ENCODE peak calls at places on chromosomes 4 and X, in five cellular contexts. One of them, this sample, is unnamed.

GRCh38 chr4:75708218-75708691 is 16.1 kb upstream of the USO1 start:
- DNase-seq in tibial nerve: no peak
- DNase-seq in stomach: no peak
- DNase-seq in K562: no peak
- DNase-seq in IMR-90: no peak
- DNase-seq in this sample: no peak

GRCh38 chrX:9379697-9380551 is 84.9 kb upstream of the TBL1X start:
- DNase-seq in stomach: no peak
- DNase-seq in K562: no peak
- DNase-seq in IMR-90: peak
- DNase-seq in tibial nerve: no peak
- DNase-seq in this sample: no peak

GRCh38 chr4:36288727-36289126 is 7.3 kb downstream of the DTHD1 start:
- DNase-seq in K562: no peak
- DNase-seq in stomach: no peak
- DNase-seq in tibial nerve: no peak
- DNase-seq in IMR-90: peak
- DNase-seq in this sample: no peak

GRCh38 chr4:14178421-14178820 is 550.9 kb upstream of the BOD1L1 start:
- DNase-seq in stomach: no peak
- DNase-seq in tibial nerve: no peak
- DNase-seq in K562: no peak
- DNase-seq in IMR-90: peak
- DNase-seq in this sample: no peak

GRCh38 chr4:161767116-161767515 is 396.7 kb downstream of the FSTL5 start:
- DNase-seq in tibial nerve: no peak
- DNase-seq in IMR-90: peak
- DNase-seq in K562: no peak
- DNase-seq in stomach: no peak
- DNase-seq in this sample: no peak

GRCh38 chrX:18887821-18888205 is 96.1 kb downstream of the PHKA2 start:
- DNase-seq in tibial nerve: no peak
- DNase-seq in stomach: no peak
- DNase-seq in K562: no peak
- DNase-seq in IMR-90: no peak
- DNase-seq in this sample: no peak

GRCh38 chr4:76526585-76526990 is 91.6 kb downstream of the SHROOM3 start:
- DNase-seq in stomach: peak
- DNase-seq in tibial nerve: no peak
- DNase-seq in K562: no peak
- DNase-seq in IMR-90: no peak
- DNase-seq in this sample: no peak

GRCh38 chrX:134020910-134021309 is 35.5 kb upstream of the GPC3 start:
- DNase-seq in stomach: no peak
- DNase-seq in K562: no peak
- DNase-seq in tibial nerve: no peak
- DNase-seq in IMR-90: no peak
- DNase-seq in this sample: no peak

GRCh38 chr4:179285696-179286095 is 1843.5 kb upstream of the AGA start:
- DNase-seq in K562: no peak
- DNase-seq in stomach: no peak
- DNase-seq in tibial nerve: no peak
- DNase-seq in IMR-90: no peak
- DNase-seq in this sample: no peak

GRCh38 chr4:93764647-93765246 is 63.8 kb upstream of the ATOH1 start:
- DNase-seq in K562: peak
- DNase-seq in IMR-90: peak
- DNase-seq in stomach: no peak
- DNase-seq in tibial nerve: peak
- DNase-seq in this sample: no peak

GRCh38 chr4:158688813-158689212 is 16.7 kb downstream of the ETFDH start:
- DNase-seq in K562: no peak
- DNase-seq in tibial nerve: no peak
- DNase-seq in IMR-90: no peak
- DNase-seq in stomach: no peak
- DNase-seq in this sample: no peak

GRCh38 chrX:48896611-48897011 is 957 bp downstream of the TIMM17B start:
- DNase-seq in tibial nerve: no peak
- DNase-seq in K562: no peak
- DNase-seq in stomach: no peak
- DNase-seq in IMR-90: no peak
- DNase-seq in this sample: no peak

GRCh38 chr4:139704915-139705485 is 39.4 kb downstream of the MGST2 start:
- DNase-seq in stomach: no peak
- DNase-seq in K562: peak
- DNase-seq in tibial nerve: no peak
- DNase-seq in IMR-90: peak
- DNase-seq in this sample: no peak

GRCh38 chr4:63784822-63785221 is 624.4 kb downstream of the TECRL start:
- DNase-seq in stomach: no peak
- DNase-seq in K562: no peak
- DNase-seq in IMR-90: no peak
- DNase-seq in tibial nerve: no peak
- DNase-seq in this sample: no peak

GRCh38 chrX:44384688-44385338 is 41.3 kb upstream of the EFHC2 start:
- DNase-seq in stomach: no peak
- DNase-seq in IMR-90: no peak
- DNase-seq in K562: no peak
- DNase-seq in tibial nerve: no peak
- DNase-seq in this sample: no peak

GRCh38 chr4:98293089-98293887 is 32.1 kb downstream of the RAP1GDS1 start:
- DNase-seq in IMR-90: peak
- DNase-seq in K562: no peak
- DNase-seq in tibial nerve: no peak
- DNase-seq in stomach: no peak
- DNase-seq in this sample: no peak

GRCh38 chrX:133587071-133587470 is 171.8 kb upstream of the GPC4 start:
- DNase-seq in K562: no peak
- DNase-seq in IMR-90: no peak
- DNase-seq in tibial nerve: no peak
- DNase-seq in stomach: no peak
- DNase-seq in this sample: no peak

GRCh38 chr4:3497554-3498389 is 34.5 kb downstream of the LRPAP1 start:
- DNase-seq in tibial nerve: no peak
- DNase-seq in K562: peak
- DNase-seq in stomach: no peak
- DNase-seq in IMR-90: no peak
- DNase-seq in this sample: no peak

GRCh38 chr4:180542445-180543100 is 1700.6 kb upstream of the TENM3 start:
- DNase-seq in stomach: no peak
- DNase-seq in tibial nerve: no peak
- DNase-seq in IMR-90: peak
- DNase-seq in K562: no peak
- DNase-seq in this sample: no peak

GRCh38 chrX:12411831-12412230 is 273.6 kb downstream of the FRMPD4 start:
- DNase-seq in stomach: no peak
- DNase-seq in tibial nerve: no peak
- DNase-seq in K562: no peak
- DNase-seq in IMR-90: peak
- DNase-seq in this sample: no peak

GRCh38 chr4:182827981-182828677 is 89.1 kb downstream of the DCTD start:
- DNase-seq in stomach: no peak
- DNase-seq in tibial nerve: no peak
- DNase-seq in K562: no peak
- DNase-seq in IMR-90: no peak
- DNase-seq in this sample: no peak

GRCh38 chr4:8410641-8411271 is 29.8 kb downstream of the ACOX3 start:
- DNase-seq in IMR-90: peak
- DNase-seq in stomach: peak
- DNase-seq in tibial nerve: peak
- DNase-seq in K562: peak
- DNase-seq in this sample: no peak

GRCh38 chr4:156593464-156593863 is 378.1 kb downstream of the PDGFC start:
- DNase-seq in stomach: no peak
- DNase-seq in tibial nerve: no peak
- DNase-seq in IMR-90: peak
- DNase-seq in K562: no peak
- DNase-seq in this sample: no peak

GRCh38 chrX:26889574-26889973 is 573.6 kb downstream of the PPP4R3C start:
- DNase-seq in stomach: no peak
- DNase-seq in IMR-90: no peak
- DNase-seq in tibial nerve: no peak
- DNase-seq in K562: no peak
- DNase-seq in this sample: no peak

GRCh38 chr4:45183905-45184304 is 457.5 kb upstream of the GNPDA2 start:
- DNase-seq in K562: no peak
- DNase-seq in tibial nerve: no peak
- DNase-seq in stomach: no peak
- DNase-seq in IMR-90: no peak
- DNase-seq in this sample: no peak

GRCh38 chr4:147096667-147097604 is 151.3 kb upstream of the TTC29 start:
- DNase-seq in stomach: no peak
- DNase-seq in K562: peak
- DNase-seq in tibial nerve: peak
- DNase-seq in IMR-90: peak
- DNase-seq in this sample: no peak

GRCh38 chrX:134727363-134727762 is 69.1 kb upstream of the PLAC1 start:
- DNase-seq in tibial nerve: no peak
- DNase-seq in stomach: no peak
- DNase-seq in K562: no peak
- DNase-seq in IMR-90: no peak
- DNase-seq in this sample: no peak

DNA sequence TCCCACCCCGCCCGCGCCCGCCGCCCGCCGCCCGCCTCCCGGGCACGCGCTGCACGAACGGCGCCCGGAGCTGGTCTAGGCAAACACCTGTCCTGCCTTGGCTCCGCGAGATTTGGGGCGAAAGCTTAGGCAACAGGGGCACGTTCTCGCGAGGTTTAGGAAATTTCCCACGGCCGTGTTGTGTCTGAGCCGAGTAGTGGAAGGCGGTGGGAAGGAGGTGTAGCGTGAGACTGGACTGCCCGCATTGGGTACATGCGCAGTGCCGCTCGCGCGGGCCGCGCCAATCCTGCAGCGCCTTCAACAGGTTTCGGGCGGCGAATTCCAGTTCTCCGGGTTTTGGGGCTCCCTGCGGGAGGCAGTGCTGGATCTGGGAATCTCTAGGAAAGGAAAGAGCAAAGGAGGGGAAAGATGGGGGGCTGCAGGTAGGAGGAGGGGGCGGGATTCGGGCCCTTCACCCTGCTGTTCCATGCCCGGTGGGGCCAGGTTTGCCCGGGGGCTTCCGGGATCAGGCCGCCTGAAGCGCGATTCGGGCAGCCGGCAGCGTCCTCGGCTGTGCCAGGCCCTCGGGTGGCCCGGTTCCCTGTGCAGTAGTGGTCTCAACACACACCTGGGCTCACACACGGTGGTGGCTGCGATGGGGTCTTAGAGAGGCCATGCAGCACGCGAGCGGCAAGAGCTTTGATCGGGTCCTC is 1.2 kb upstream of the RBPJ start:
- DNase-seq in tibial nerve: peak
- DNase-seq in IMR-90: peak
- DNase-seq in stomach: peak
- DNase-seq in K562: peak
- DNase-seq in this sample: no peak
- TF ChIP-seq POLR2A in tibial nerve: peak
- TF ChIP-seq POLR2A in IMR-90: peak
- TF ChIP-seq POLR2A in stomach: no peak
- TF ChIP-seq POLR2A in K562: no peak
- TF ChIP-seq POLR2A in this sample: no peak

GRCh38 chr4:6573986-6574746 is 823 bp upstream of the MAN2B2 start:
- DNase-seq in K562: peak
- DNase-seq in IMR-90: no peak
- DNase-seq in stomach: no peak
- DNase-seq in tibial nerve: no peak
- DNase-seq in this sample: no peak

GRCh38 chr4:6576932-6577331 is 1.9 kb downstream of the MAN2B2 start:
- DNase-seq in IMR-90: no peak
- DNase-seq in K562: no peak
- DNase-seq in tibial nerve: no peak
- DNase-seq in stomach: no peak
- DNase-seq in this sample: no peak

GRCh38 chr4:6576512-6576911 is 1.5 kb downstream of the MAN2B2 start:
- DNase-seq in K562: no peak
- DNase-seq in tibial nerve: no peak
- DNase-seq in stomach: peak
- DNase-seq in IMR-90: no peak
- DNase-seq in this sample: no peak

GRCh38 chr4:6574747-6575502 is at the start of gene MAN2B2:
- DNase-seq in tibial nerve: peak
- DNase-seq in stomach: peak
- DNase-seq in IMR-90: peak
- DNase-seq in K562: peak
- DNase-seq in this sample: no peak

GRCh38 chr4:6575503-6576240 is 683 bp downstream of the MAN2B2 start:
- DNase-seq in tibial nerve: no peak
- DNase-seq in K562: no peak
- DNase-seq in stomach: no peak
- DNase-seq in IMR-90: no peak
- DNase-seq in this sample: no peak
- H3K27ac ChIP-seq in tibial nerve: peak
- H3K27ac ChIP-seq in K562: peak
- H3K27ac ChIP-seq in stomach: peak
- H3K27ac ChIP-seq in IMR-90: peak
- H3K27ac ChIP-seq in this sample: peak

DNA sequence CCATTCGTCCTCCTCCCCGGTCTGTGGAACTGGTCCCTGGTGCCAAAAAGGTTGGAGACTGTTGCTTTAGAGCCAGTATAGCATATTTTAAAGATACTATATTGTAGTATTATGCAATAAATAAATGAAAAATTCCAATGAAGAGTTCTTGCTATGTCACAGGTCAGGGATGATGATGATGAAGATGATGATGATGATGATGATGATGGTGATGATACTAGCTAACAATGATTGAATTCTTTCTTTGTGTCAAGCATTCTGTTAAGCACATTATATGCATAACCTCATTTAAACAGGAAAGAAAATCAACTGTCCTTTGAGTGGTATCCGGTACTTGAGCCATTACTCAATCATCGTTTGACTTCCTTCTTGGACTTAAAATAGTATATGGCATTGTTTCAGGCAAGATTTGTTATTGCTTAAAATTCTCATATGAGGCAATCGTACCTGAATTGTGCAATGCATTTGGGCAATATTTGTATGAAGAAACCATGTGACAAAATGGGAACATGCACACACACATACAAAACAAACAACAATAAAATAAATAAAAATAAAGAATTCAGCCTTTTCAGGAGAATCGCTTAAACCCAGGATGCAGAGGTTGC is 22.8 kb upstream of the TLR2 start:
- DNase-seq in stomach: no peak
- DNase-seq in tibial nerve: peak
- DNase-seq in IMR-90: no peak
- DNase-seq in K562: no peak
- DNase-seq in this sample: no peak
- H3K4me3 ChIP-seq in stomach: no peak
- H3K4me3 ChIP-seq in tibial nerve: no peak
- H3K4me3 ChIP-seq in IMR-90: no peak
- H3K4me3 ChIP-seq in K562: no peak
- H3K4me3 ChIP-seq in this sample: no peak

DNA sequence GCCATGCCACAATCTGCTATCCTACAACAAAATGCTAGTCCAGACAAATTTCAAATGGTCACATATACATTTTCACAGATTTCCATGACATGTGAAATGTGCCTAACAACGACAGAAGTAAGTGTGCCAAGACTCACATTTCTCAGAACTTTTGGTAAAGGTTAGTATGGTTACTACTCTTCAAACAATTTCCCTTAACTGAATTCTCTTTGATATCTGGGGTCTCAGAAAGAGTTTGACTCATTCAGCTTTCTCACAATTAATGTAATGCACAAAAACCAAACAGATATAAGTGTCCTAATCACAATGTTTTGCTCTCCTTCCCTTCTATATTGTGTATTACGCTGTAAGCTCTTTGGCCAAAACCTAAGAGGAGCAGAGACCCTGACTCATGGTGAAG is 122.4 kb upstream of the LEF1 start:
- DNase-seq in K562: no peak
- DNase-seq in stomach: no peak
- DNase-seq in tibial nerve: no peak
- DNase-seq in IMR-90: no peak
- DNase-seq in this sample: no peak
- TF ChIP-seq POLR2A in K562: no peak
- TF ChIP-seq POLR2A in stomach: no peak
- TF ChIP-seq POLR2A in tibial nerve: no peak
- TF ChIP-seq POLR2A in IMR-90: no peak
- TF ChIP-seq POLR2A in this sample: no peak

This sample was measured in vagina.